ENCODE peak calls at places on chromosomes 3 and 15, in eight cellular contexts. N is T-helper 2 cell; R is stimulated activated CD8-positive, alpha-beta memory T cell treated with anti-CD3 and anti-CD28 coated beads, Interleukin-12 subunit alpha, Interleukin-12 subunit beta, amount 100 ng/mL, for 4 hours; I is endothelial cell; A is body of pancreas; S is NCI-H345; J is RCC 7860; E is HS-27A. Q is an unnamed sample.

GRCh38 chr3:177552051-177552450 is 354.8 kb upstream of the TBL1XR1 start:
- DNase-seq in I (no peak), R (no peak), S (no peak), A (no peak), N (no peak), J (no peak), E (no peak), Q (no peak)

GRCh38 chr3:131232711-131233267 is 148.8 kb upstream of the NUDT16 start:
- DNase-seq in A (no peak), J (no peak), E (no peak), I (no peak), R (no peak), N (no peak), S (no peak), Q (no peak)

GRCh38 chr15:92904832-92905640 is 4.9 kb downstream of the CHD2 start:
- DNase-seq in A (no peak), S (no peak), R (no peak), N (no peak), J (no peak), E (no peak), I (no peak), Q (no peak)

GRCh38 chr3:10667269-10667668 is 148.8 kb upstream of the SLC6A11 start:
- DNase-seq in S (no peak), E (no peak), J (no peak), A (no peak), N (no peak), I (no peak), R (no peak), Q (no peak)

GRCh38 chr3:183527980-183528379 is 27.5 kb downstream of the KLHL6 start:
- DNase-seq in I (no peak), R (no peak), A (no peak), E (no peak), N (no peak), J (no peak), S (no peak), Q (no peak)

GRCh38 chr3:197031315-197032285 is 2.0 kb upstream of the MELTF start:
- DNase-seq in E (peak), I (no peak), N (no peak), J (peak), S (no peak), R (no peak), A (peak), Q (no peak)

GRCh38 chr3:37217098-37217849 is 42.9 kb upstream of the LRRFIP2 start:
- DNase-seq in A (no peak), E (no peak), R (no peak), N (no peak), I (no peak), S (no peak), J (no peak), Q (no peak)

GRCh38 chr3:78139166-78139565 is 1099.3 kb downstream of the ROBO2 start:
- DNase-seq in E (no peak), I (no peak), R (no peak), N (no peak), A (no peak), J (peak), S (no peak), Q (no peak)

GRCh38 chr3:124149774-124150173 is 157.8 kb upstream of the ROPN1 start:
- DNase-seq in A (no peak), I (no peak), E (no peak), S (no peak), N (no peak), J (no peak), R (no peak), Q (no peak)

GRCh38 chr15:34904527-34904926 is 65.0 kb downstream of the AQR start:
- DNase-seq in I (no peak), E (no peak), A (no peak), R (no peak), S (no peak), J (no peak), N (no peak), Q (no peak)

GRCh38 chr3:34323517-34323916 is 525.1 kb downstream of the PDCD6IP start:
- DNase-seq in J (no peak), A (no peak), I (no peak), E (no peak), N (no peak), R (no peak), S (no peak), Q (no peak)

Q was measured in naive thymus-derived CD8-positive, alpha-beta T cell.